ENCODE peak calls at places on chromosomes 7 and 10, in ten cellular contexts. One of them, this sample, is unnamed.
A peak's percentile ranks its signal among the peaks of the same experiment; 100 is the strongest.

GRCh38 chr7:5276611-5277010 is 6.1 kb upstream of the SLC29A4 start:
- DNase-seq in transverse colon: no peak
- DNase-seq in heart right ventricle: no peak
- DNase-seq in heart left ventricle: no peak
- DNase-seq in stimulated activated CD4-positive, alpha-beta T cell treated with anti-CD3 and anti-CD28 coated beads, Interleukin-15, amount 100 ng/mL, for 24 hours: no peak
- DNase-seq in C1 segment of cervical spinal cord: no peak
- DNase-seq in WTC11: no peak
- DNase-seq in activated CD4-positive, CD25-positive, alpha-beta regulatory T cell: no peak
- DNase-seq in adipocyte: no peak
- DNase-seq in AML-193: no peak
- DNase-seq in this sample: no peak

GRCh38 chr7:121395494-121395960 is 581 bp downstream of the FAM3C start:
- DNase-seq in transverse colon: peak; percentile 51
- DNase-seq in heart right ventricle: no peak
- DNase-seq in heart left ventricle: no peak
- DNase-seq in stimulated activated CD4-positive, alpha-beta T cell treated with anti-CD3 and anti-CD28 coated beads, Interleukin-15, amount 100 ng/mL, for 24 hours: peak; percentile 64
- DNase-seq in C1 segment of cervical spinal cord: no peak
- DNase-seq in WTC11: peak; percentile 48
- DNase-seq in activated CD4-positive, CD25-positive, alpha-beta regulatory T cell: peak; percentile 8
- DNase-seq in adipocyte: peak; percentile 48
- DNase-seq in AML-193: no peak
- DNase-seq in this sample: no peak

GRCh38 chr10:113175756-113176651 is 226.0 kb downstream of the TCF7L2 start:
- DNase-seq in transverse colon: no peak
- DNase-seq in heart right ventricle: no peak
- DNase-seq in heart left ventricle: peak; percentile 24
- DNase-seq in stimulated activated CD4-positive, alpha-beta T cell treated with anti-CD3 and anti-CD28 coated beads, Interleukin-15, amount 100 ng/mL, for 24 hours: no peak
- DNase-seq in C1 segment of cervical spinal cord: no peak
- DNase-seq in WTC11: no peak
- DNase-seq in activated CD4-positive, CD25-positive, alpha-beta regulatory T cell: no peak
- DNase-seq in adipocyte: no peak
- DNase-seq in AML-193: no peak
- DNase-seq in this sample: no peak

GRCh38 chr7:66522518-66522917 is 106.2 kb upstream of the KCTD7 start:
- DNase-seq in transverse colon: no peak
- DNase-seq in heart right ventricle: no peak
- DNase-seq in heart left ventricle: peak; percentile 39
- DNase-seq in stimulated activated CD4-positive, alpha-beta T cell treated with anti-CD3 and anti-CD28 coated beads, Interleukin-15, amount 100 ng/mL, for 24 hours: peak; percentile 24
- DNase-seq in C1 segment of cervical spinal cord: no peak
- DNase-seq in WTC11: no peak
- DNase-seq in activated CD4-positive, CD25-positive, alpha-beta regulatory T cell: no peak
- DNase-seq in adipocyte: peak; percentile 10
- DNase-seq in AML-193: no peak
- DNase-seq in this sample: no peak

GRCh38 chr7:86629-87028 is 105.7 kb upstream of the FAM20C start:
- DNase-seq in transverse colon: no peak
- DNase-seq in heart right ventricle: no peak
- DNase-seq in heart left ventricle: no peak
- DNase-seq in stimulated activated CD4-positive, alpha-beta T cell treated with anti-CD3 and anti-CD28 coated beads, Interleukin-15, amount 100 ng/mL, for 24 hours: no peak
- DNase-seq in C1 segment of cervical spinal cord: no peak
- DNase-seq in WTC11: no peak
- DNase-seq in activated CD4-positive, CD25-positive, alpha-beta regulatory T cell: no peak
- DNase-seq in adipocyte: no peak
- DNase-seq in AML-193: no peak
- DNase-seq in this sample: no peak

GRCh38 chr10:69801094-69801433 is 642 bp upstream of the COL13A1 start:
- DNase-seq in transverse colon: peak; percentile 55
- DNase-seq in heart right ventricle: peak; percentile 53
- DNase-seq in heart left ventricle: peak; percentile 60
- DNase-seq in stimulated activated CD4-positive, alpha-beta T cell treated with anti-CD3 and anti-CD28 coated beads, Interleukin-15, amount 100 ng/mL, for 24 hours: peak; percentile 62
- DNase-seq in C1 segment of cervical spinal cord: no peak
- DNase-seq in WTC11: peak; percentile 83
- DNase-seq in activated CD4-positive, CD25-positive, alpha-beta regulatory T cell: no peak
- DNase-seq in adipocyte: peak; percentile 45
- DNase-seq in AML-193: peak; percentile 23
- DNase-seq in this sample: peak; percentile 61

GRCh38 chr7:154423219-154423618 is 371.0 kb downstream of the DPP6 start:
- DNase-seq in transverse colon: no peak
- DNase-seq in heart right ventricle: no peak
- DNase-seq in heart left ventricle: no peak
- DNase-seq in stimulated activated CD4-positive, alpha-beta T cell treated with anti-CD3 and anti-CD28 coated beads, Interleukin-15, amount 100 ng/mL, for 24 hours: no peak
- DNase-seq in C1 segment of cervical spinal cord: no peak
- DNase-seq in WTC11: no peak
- DNase-seq in activated CD4-positive, CD25-positive, alpha-beta regulatory T cell: no peak
- DNase-seq in adipocyte: no peak
- DNase-seq in AML-193: no peak
- DNase-seq in this sample: no peak

GRCh38 chr10:78258303-78259030 is 224.8 kb downstream of the RPS24 start:
- DNase-seq in transverse colon: no peak
- DNase-seq in heart right ventricle: no peak
- DNase-seq in heart left ventricle: no peak
- DNase-seq in stimulated activated CD4-positive, alpha-beta T cell treated with anti-CD3 and anti-CD28 coated beads, Interleukin-15, amount 100 ng/mL, for 24 hours: no peak
- DNase-seq in C1 segment of cervical spinal cord: no peak
- DNase-seq in WTC11: no peak
- DNase-seq in activated CD4-positive, CD25-positive, alpha-beta regulatory T cell: no peak
- DNase-seq in adipocyte: no peak
- DNase-seq in AML-193: no peak
- DNase-seq in this sample: no peak

GRCh38 chr7:142542938-142543337 is 206.3 kb upstream of the PRSS1 start:
- DNase-seq in transverse colon: no peak
- DNase-seq in heart right ventricle: no peak
- DNase-seq in heart left ventricle: no peak
- DNase-seq in stimulated activated CD4-positive, alpha-beta T cell treated with anti-CD3 and anti-CD28 coated beads, Interleukin-15, amount 100 ng/mL, for 24 hours: no peak
- DNase-seq in C1 segment of cervical spinal cord: no peak
- DNase-seq in WTC11: no peak
- DNase-seq in activated CD4-positive, CD25-positive, alpha-beta regulatory T cell: no peak
- DNase-seq in adipocyte: peak; percentile 14
- DNase-seq in AML-193: peak; percentile 10
- DNase-seq in this sample: no peak

GRCh38 chr7:129845972-129846327 is 106.8 kb downstream of the UBE2H start:
- DNase-seq in transverse colon: no peak
- DNase-seq in heart right ventricle: no peak
- DNase-seq in heart left ventricle: no peak
- DNase-seq in stimulated activated CD4-positive, alpha-beta T cell treated with anti-CD3 and anti-CD28 coated beads, Interleukin-15, amount 100 ng/mL, for 24 hours: no peak
- DNase-seq in C1 segment of cervical spinal cord: no peak
- DNase-seq in WTC11: no peak
- DNase-seq in activated CD4-positive, CD25-positive, alpha-beta regulatory T cell: no peak
- DNase-seq in adipocyte: peak; percentile 55
- DNase-seq in AML-193: no peak
- DNase-seq in this sample: no peak

This sample was measured in right atrium auricular region.